ENCODE peak calls at places on chromosomes 12 and 14, in five cellular contexts. X, J, F, I and C are unnamed samples.
A peak's percentile ranks its signal among the peaks of the same experiment; 100 is the strongest.

GRCh38 chr12:71157601-71158233 is at the start of gene TSPAN8:
- DNase-seq in X (no peak), J (no peak), F (no peak), I (peak; percentile 64), C (no peak)

GRCh38 chr14:55965851-55966250 is 152.4 kb upstream of the PELI2 start:
- DNase-seq in X (no peak), J (no peak), F (no peak), I (no peak), C (no peak)

GRCh38 chr12:131283191-131283861 is 329.6 kb downstream of the ADGRD1 start:
- DNase-seq in X (no peak), J (no peak), F (no peak), I (no peak), C (no peak)

GRCh38 chr12:58166643-58167042 is 225.3 kb downstream of the ATP23 start:
- DNase-seq in X (no peak), J (no peak), F (no peak), I (no peak), C (no peak)

GRCh38 chr12:112794721-112795486 is 3.4 kb downstream of the RPH3A start:
- DNase-seq in X (no peak), J (no peak), F (no peak), I (no peak), C (no peak)

GRCh38 chr12:131102991-131103609 is 149.4 kb downstream of the ADGRD1 start:
- DNase-seq in X (no peak), J (no peak), F (no peak), I (no peak), C (no peak)

GRCh38 chr14:81535399-81536124 is 1.9 kb upstream of the SEL1L start:
- DNase-seq in X (peak; percentile 40), J (no peak), F (no peak), I (no peak), C (no peak)

GRCh38 chr12:57764662-57765002 is 2.2 kb downstream of the CYP27B1 start:
- DNase-seq in X (no peak), J (no peak), F (no peak), I (no peak), C (peak; percentile 60)

GRCh38 chr12:124824195-124824594 is 39.5 kb downstream of the SCARB1 start:
- DNase-seq in X (no peak), J (no peak), F (no peak), I (no peak), C (no peak)

GRCh38 chr12:102511575-102511974 is 31.2 kb upstream of the IGF1 start:
- DNase-seq in X (no peak), J (no peak), F (no peak), I (no peak), C (no peak)

GRCh38 chr12:130013771-130014484 is 110.1 kb upstream of the TMEM132D start:
- DNase-seq in X (no peak), J (peak; percentile 56), F (peak; percentile 73), I (peak; percentile 26), C (peak; percentile 81)

GRCh38 chr12:84632556-84632955 is 280.0 kb downstream of the SLC6A15 start:
- DNase-seq in X (no peak), J (no peak), F (no peak), I (no peak), C (no peak)

GRCh38 chr12:47819902-47820630 is at the start of gene HDAC7:
- DNase-seq in X (no peak), J (peak; percentile 86), F (peak; percentile 90), I (peak; percentile 62), C (peak; percentile 89)

GRCh38 chr12:126976574-126976973 is 1290.4 kb upstream of the TMEM132C start:
- DNase-seq in X (no peak), J (no peak), F (no peak), I (no peak), C (no peak)

GRCh38 chr12:6200266-6201198 is at the start of gene CD9:
- DNase-seq in X (no peak), J (peak; percentile 78), F (peak; percentile 87), I (no peak), C (peak; percentile 67)

GRCh38 chr14:75591331-75591946 is 13.0 kb downstream of the FLVCR2 start:
- DNase-seq in X (no peak), J (no peak), F (no peak), I (no peak), C (peak; percentile 33)

GRCh38 chr14:102544034-102544744 is 34.6 kb upstream of the ANKRD9 start:
- DNase-seq in X (no peak), J (no peak), F (no peak), I (peak; percentile 59), C (peak; percentile 64)

DNA sequence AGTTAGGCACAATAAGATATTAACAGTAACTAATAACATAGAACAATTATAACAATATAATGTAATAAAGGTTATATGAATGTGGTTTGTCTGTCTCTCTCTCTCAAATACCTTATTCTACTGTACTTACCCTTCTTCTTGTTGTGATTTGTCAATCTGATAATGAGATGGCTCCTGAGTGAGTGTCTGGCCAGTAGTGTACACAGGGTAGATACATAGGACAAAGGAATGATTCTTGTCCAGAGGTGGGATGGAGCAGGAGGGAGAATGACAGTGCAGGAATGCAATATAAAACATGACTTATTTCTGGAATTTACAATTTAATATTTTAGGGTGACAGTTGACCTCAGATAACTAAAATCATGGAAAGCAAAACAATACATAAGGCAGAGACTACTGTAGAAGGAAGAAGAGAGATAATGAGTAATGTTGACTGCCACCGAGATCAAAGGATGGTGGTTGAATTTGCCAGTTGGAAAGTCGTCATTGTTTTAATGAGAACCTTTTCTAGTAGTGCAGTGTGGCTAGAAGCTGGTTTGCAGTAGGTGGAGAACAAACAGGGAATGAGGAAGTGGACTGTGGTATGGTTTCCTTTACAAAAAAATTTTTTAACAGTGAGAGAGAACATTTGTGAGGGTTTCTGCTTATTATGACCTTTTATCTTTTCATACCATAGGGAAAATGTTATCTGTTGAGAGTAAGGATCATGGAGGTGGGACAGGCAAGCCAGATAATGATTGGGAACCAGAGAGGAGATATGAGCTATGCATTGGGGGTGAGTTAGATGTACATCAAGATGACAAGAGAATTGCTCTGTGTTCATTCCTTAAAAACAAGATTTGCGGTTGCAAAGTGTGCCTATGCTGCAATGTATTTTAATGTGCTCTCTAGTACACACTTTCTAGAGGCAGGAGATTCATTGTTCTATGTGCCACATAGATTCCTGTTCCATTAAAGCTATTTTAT is 458.3 kb downstream of the BTG1 start:
- DNase-seq in X (peak; percentile 19), J (peak; percentile 40), F (no peak), I (no peak), C (no peak)
- H3K4me2 ChIP-seq in X (no peak overlapping the region), J (peak overlapping the region; percentile 14), F (no peak overlapping the region), I (no peak overlapping the region), C (no peak overlapping the region)

DNA sequence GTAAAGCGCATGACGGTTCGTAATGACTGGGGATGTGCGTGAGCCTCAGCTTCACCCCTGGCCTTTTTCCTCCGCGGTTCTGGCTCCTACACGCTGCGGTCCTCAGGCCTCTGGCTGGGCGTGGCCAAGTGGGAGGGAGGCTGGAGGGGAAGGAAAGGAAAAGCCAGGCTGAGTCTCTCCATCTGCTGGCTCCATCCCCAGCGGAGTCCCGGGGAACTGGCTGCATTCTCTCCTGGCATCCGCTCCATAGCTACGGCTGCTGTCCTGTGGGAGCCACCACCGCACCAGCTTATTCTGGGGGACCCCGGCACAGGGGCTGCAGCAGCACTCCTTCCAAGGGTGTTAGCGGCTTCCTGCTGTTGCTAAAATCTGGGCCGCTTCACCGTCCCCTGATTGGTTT is 68.2 kb upstream of the SLC24A4 start:
- DNase-seq in X (no peak), J (no peak), F (no peak), I (no peak), C (peak; percentile 80)
- TF ChIP-seq JUNB in X (no peak), J (no peak), F (no peak), I (no peak), C (no peak)

GRCh38 chr14:62079035-62079434 is 316.8 kb downstream of the SNAPC1 start:
- DNase-seq in X (no peak), J (no peak), F (no peak), I (no peak), C (no peak)

GRCh38 chr14:62081012-62081612 is 318.9 kb downstream of the SNAPC1 start:
- DNase-seq in X (peak; percentile 75), J (no peak), F (no peak), I (no peak), C (no peak)

GRCh38 chr14:62076825-62077660 is 314.8 kb downstream of the SNAPC1 start:
- DNase-seq in X (no peak), J (no peak), F (no peak), I (no peak), C (no peak)

GRCh38 chr14:62076368-62076767 is 314.1 kb downstream of the SNAPC1 start:
- DNase-seq in X (no peak), J (no peak), F (no peak), I (no peak), C (no peak)

DNA sequence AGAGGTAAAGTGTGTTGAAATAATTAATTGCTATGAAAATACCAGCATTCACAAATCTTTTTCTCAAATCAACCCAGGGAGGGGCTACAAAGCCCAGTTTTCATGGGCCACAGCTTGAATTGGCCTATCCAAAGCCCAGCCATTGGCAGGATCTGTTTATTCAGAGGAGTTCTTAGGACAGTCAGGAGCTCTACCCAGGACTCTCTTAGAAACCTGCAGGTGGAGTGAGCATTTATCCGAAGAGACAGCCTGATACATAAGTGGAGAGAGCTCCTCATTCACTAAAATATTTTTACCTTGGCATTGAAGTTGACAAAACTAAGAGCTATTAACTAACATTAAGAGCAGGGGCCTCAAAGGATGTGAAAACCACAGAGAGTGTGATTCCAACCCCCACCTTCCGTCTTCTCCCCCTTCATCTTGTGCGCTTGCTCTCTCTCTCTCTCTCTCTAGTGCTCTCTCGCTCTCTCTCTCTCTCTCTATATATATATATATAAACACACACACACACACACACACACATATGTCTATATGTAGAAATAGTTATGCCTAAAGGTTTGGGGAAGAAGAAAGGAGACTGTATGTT is 315.5 kb downstream of the SNAPC1 start:
- DNase-seq in X (peak; percentile 41), J (no peak), F (no peak), I (no peak), C (no peak)
- H3K4me2 ChIP-seq in X (peak overlapping the region; percentile 59), J (no peak overlapping the region), F (no peak overlapping the region), I (no peak overlapping the region), C (no peak overlapping the region)

GRCh38 chr12:75556306-75556899 is 45.0 kb upstream of the KRR1 start:
- DNase-seq in X (no peak), J (peak; percentile 25), F (no peak), I (peak; percentile 34), C (no peak)

GRCh38 chr12:75558262-75558661 is 46.9 kb upstream of the KRR1 start:
- DNase-seq in X (no peak), J (no peak), F (no peak), I (peak; percentile 69), C (no peak)

GRCh38 chr12:75563351-75563750 is 51.9 kb upstream of the KRR1 start:
- DNase-seq in X (no peak), J (no peak), F (no peak), I (no peak), C (no peak)

GRCh38 chr12:75561921-75562320 is 50.5 kb upstream of the KRR1 start:
- DNase-seq in X (no peak), J (no peak), F (no peak), I (no peak), C (no peak)

DNA sequence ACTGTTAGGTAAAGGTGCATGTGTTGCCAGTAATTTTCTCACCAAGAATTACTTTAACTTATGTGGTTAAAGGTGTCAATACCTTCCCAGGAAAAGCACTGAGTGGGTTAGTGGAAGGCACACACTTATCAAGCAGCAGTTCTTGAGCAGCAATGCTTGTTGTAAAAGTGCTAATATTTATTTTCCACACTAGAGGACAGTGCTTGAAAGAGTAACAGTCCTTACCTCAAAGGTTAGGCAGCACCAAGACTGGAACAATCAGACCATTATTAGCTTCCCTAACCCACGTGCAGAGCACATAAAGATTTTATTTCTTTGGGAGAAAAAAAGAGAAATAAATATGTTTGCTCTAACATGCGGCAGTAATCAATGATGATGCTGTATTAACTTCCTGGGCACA is 48.8 kb upstream of the KRR1 start:
- DNase-seq in X (no peak), J (peak; percentile 57), F (no peak), I (peak; percentile 68), C (peak; percentile 17)
- TF ChIP-seq JUNB in X (no peak), J (no peak), F (no peak), I (no peak), C (no peak)

GRCh38 chr14:33563492-33563891 is 387.4 kb downstream of the EGLN3 start:
- DNase-seq in X (no peak), J (no peak), F (no peak), I (no peak), C (no peak)
- H3K4me2 ChIP-seq in X (no peak overlapping the region), J (no peak overlapping the region), F (no peak overlapping the region), I (no peak overlapping the region), C (no peak overlapping the region)